ENCODE peak calls at places on chromosomes 16 and 17, in six cellular contexts. P is CD8-positive, alpha-beta T cell; B is psoas muscle; A is stomach; V is CD4-positive, alpha-beta memory T cell; I is adipocyte. R is an unnamed sample.
A peak's percentile ranks its signal among the peaks of the same experiment; 100 is the strongest.

GRCh38 chr16:29744541-29745101 is 1.2 kb downstream of the C16orf54 start:
- DNase-seq in A (no peak), I (no peak), P (peak; percentile 33), V (peak; percentile 33), B (no peak), R (no peak)

GRCh38 chr17:42221886-42222745 is 27.8 kb upstream of the GHDC start:
- DNase-seq in I (peak; percentile 62), B (no peak), P (peak; percentile 57), A (peak; percentile 55), V (peak; percentile 65), R (no peak)

GRCh38 chr17:51947160-51947559 is 211.4 kb downstream of the CA10 start:
- DNase-seq in I (no peak), A (no peak), V (no peak), B (no peak), P (no peak), R (no peak)

GRCh38 chr17:66970797-66971196 is 6.3 kb downstream of the CACNG4 start:
- DNase-seq in A (no peak), V (no peak), B (no peak), P (no peak), I (no peak), R (no peak)

GRCh38 chr17:79915850-79916430 is 76.7 kb upstream of the CBX4 start:
- DNase-seq in B (peak; percentile 57), P (peak; percentile 15), I (no peak), V (peak; percentile 15), A (peak; percentile 88), R (no peak)

GRCh38 chr17:1562178-1562643 is 381 bp downstream of the PITPNA start:
- DNase-seq in B (peak; percentile 80), V (no peak), A (peak; percentile 50), P (peak; percentile 30), I (no peak), R (no peak)

GRCh38 chr17:41512789-41513547 is 5.7 kb downstream of the KRT15 start:
- DNase-seq in V (no peak), A (no peak), P (no peak), I (no peak), B (no peak), R (no peak)

GRCh38 chr16:55494994-55495421 is 13.9 kb upstream of the LPCAT2 start:
- DNase-seq in V (no peak), P (no peak), I (peak; percentile 91), B (no peak), A (peak; percentile 51), R (peak; percentile 90)

GRCh38 chr16:11462861-11463260 is 117.6 kb downstream of the RMI2 start:
- DNase-seq in V (no peak), A (no peak), B (no peak), P (no peak), I (no peak), R (no peak)

GRCh38 chr17:70624208-70624607 is 454.9 kb downstream of the KCNJ2 start:
- DNase-seq in I (no peak), P (no peak), B (no peak), A (no peak), V (no peak), R (no peak)

GRCh38 chr17:39231091-39231561 is 5.4 kb upstream of the STAC2 start:
- DNase-seq in A (no peak), I (no peak), B (no peak), P (no peak), V (no peak), R (no peak)

GRCh38 chr17:32609085-32609484 is 122.3 kb downstream of the CDK5R1 start:
- DNase-seq in B (peak; percentile 75), A (peak; percentile 87), I (no peak), V (peak; percentile 73), P (peak; percentile 74), R (no peak)

GRCh38 chr17:5123343-5124124 is 7.7 kb downstream of the USP6 start:
- DNase-seq in A (peak; percentile 20), V (no peak), P (no peak), I (no peak), B (no peak), R (no peak)

GRCh38 chr16:31297496-31297895 is 37.7 kb downstream of the ITGAM start:
- DNase-seq in B (no peak), I (no peak), A (no peak), P (no peak), V (no peak), R (no peak)

GRCh38 chr17:57468932-57469775 is 212.8 kb downstream of the MSI2 start:
- DNase-seq in B (no peak), I (no peak), A (no peak), P (no peak), V (no peak), R (no peak)

GRCh38 chr17:29012535-29012934 is 6.7 kb upstream of the SEZ6 start:
- DNase-seq in A (no peak), V (no peak), P (no peak), B (no peak), I (no peak), R (no peak)

GRCh38 chr17:29010129-29010528 is 4.3 kb upstream of the SEZ6 start:
- DNase-seq in I (no peak), V (no peak), P (no peak), A (no peak), B (no peak), R (no peak)

GRCh38 chr17:29008591-29008990 is 2.8 kb upstream of the SEZ6 start:
- DNase-seq in V (no peak), B (no peak), I (no peak), P (no peak), A (no peak), R (no peak)

GRCh38 chr17:29007456-29008455 is 1.9 kb upstream of the SEZ6 start:
- DNase-seq in V (no peak), B (no peak), I (peak; percentile 12), P (no peak), A (no peak), R (no peak)

GRCh38 chr17:29010586-29010985 is 4.8 kb upstream of the SEZ6 start:
- DNase-seq in P (no peak), A (no peak), B (no peak), V (no peak), I (no peak), R (no peak)
- H3K27me3 ChIP-seq in P (peaks cover 11% of the 10 kb centered on the region), A (peaks cover 32% of the 10 kb centered on the region), B (peaks cover 2% of the 10 kb centered on the region), V (peaks cover 17% of the 10 kb centered on the region), I (peaks cover 90% of the 10 kb centered on the region), R (no peaks in the 10 kb centered on the region)

GRCh38 chr16:19972111-19972510 is 87.5 kb upstream of the GPRC5B start:
- DNase-seq in I (no peak), V (no peak), A (no peak), P (no peak), B (no peak), R (no peak)

GRCh38 chr16:19967561-19967960 is 82.9 kb upstream of the GPRC5B start:
- DNase-seq in V (no peak), B (no peak), A (no peak), P (no peak), I (no peak), R (no peak)

GRCh38 chr16:19969284-19969683 is 84.6 kb upstream of the GPRC5B start:
- DNase-seq in A (no peak), P (no peak), B (no peak), V (no peak), I (no peak), R (no peak)

GRCh38 chr16:19963306-19963705 is 78.7 kb upstream of the GPRC5B start:
- DNase-seq in A (peak; percentile 84), P (no peak), V (no peak), B (no peak), I (no peak), R (no peak)

GRCh38 chr16:19967963-19968362 is 83.3 kb upstream of the GPRC5B start:
- DNase-seq in P (no peak), A (no peak), V (no peak), I (no peak), B (no peak), R (no peak)
- H3K27me3 ChIP-seq in P (no peaks in the 10 kb centered on the region), A (no peaks in the 10 kb centered on the region), V (no peaks in the 10 kb centered on the region), I (peaks cover under 1% of the 10 kb centered on the region), B (no peaks in the 10 kb centered on the region), R (no peaks in the 10 kb centered on the region)

GRCh38 chr17:31390748-31391495 is 553 bp upstream of the RAB11FIP4 start:
- DNase-seq in V (no peak), B (no peak), I (peak; percentile 7), A (peak; percentile 23), P (peak; percentile 10), R (peak; percentile 77)
- H3K27me3 ChIP-seq in V (peaks cover 8% of the 10 kb centered on the region), B (no peaks in the 10 kb centered on the region), I (peaks cover 38% of the 10 kb centered on the region), A (peaks cover 40% of the 10 kb centered on the region), P (peaks cover 10% of the 10 kb centered on the region), R (peaks cover 31% of the 10 kb centered on the region)

DNA sequence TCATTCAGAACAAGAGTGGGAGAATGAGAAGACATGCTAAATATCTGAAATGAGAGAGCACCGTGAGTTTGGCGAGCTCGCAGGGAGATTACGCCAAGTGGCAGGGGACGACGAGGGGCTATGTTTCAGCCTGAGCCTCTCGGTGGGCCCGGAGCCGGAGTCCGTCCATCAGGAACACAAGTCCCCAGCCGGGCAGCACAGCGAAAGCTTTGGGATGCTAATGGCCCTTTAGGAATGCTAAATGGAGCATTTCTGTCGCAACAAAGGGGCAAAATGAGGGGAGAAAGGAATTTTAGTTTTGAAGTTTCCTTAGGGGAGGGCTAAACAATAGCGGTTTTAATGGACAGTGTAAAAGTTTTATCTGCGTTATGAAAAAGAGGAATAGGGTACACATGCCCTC is 33.3 kb downstream of the NTN1 start:
- DNase-seq in V (no peak), A (no peak), I (no peak), P (no peak), B (no peak), R (no peak)
- H3K27me3 ChIP-seq in V (no peaks in the 10 kb centered on the region), A (no peaks in the 10 kb centered on the region), I (peaks cover 2% of the 10 kb centered on the region), P (no peaks in the 10 kb centered on the region), B (no peaks in the 10 kb centered on the region), R (no peaks in the 10 kb centered on the region)

GRCh38 chr17:3867606-3868005 is 21.6 kb upstream of the NCBP3 start:
- DNase-seq in P (no peak), B (no peak), A (no peak), I (no peak), V (no peak), R (no peak)

GRCh38 chr17:3867106-3867505 is 21.1 kb upstream of the NCBP3 start:
- DNase-seq in A (no peak), P (no peak), I (no peak), B (no peak), V (no peak), R (no peak)

GRCh38 chr17:3864534-3864933 is 18.5 kb upstream of the NCBP3 start:
- DNase-seq in A (no peak), I (no peak), P (no peak), V (no peak), B (no peak), R (no peak)

GRCh38 chr17:3865166-3865565 is 19.1 kb upstream of the NCBP3 start:
- DNase-seq in P (no peak), I (no peak), V (no peak), A (no peak), B (no peak), R (no peak)

GRCh38 chr17:3866269-3866668 is 20.2 kb upstream of the NCBP3 start:
- DNase-seq in P (no peak), A (no peak), V (no peak), I (no peak), B (no peak), R (no peak)
- H3K27me3 ChIP-seq in P (no peaks in the 10 kb centered on the region), A (no peaks in the 10 kb centered on the region), V (no peaks in the 10 kb centered on the region), I (no peaks in the 10 kb centered on the region), B (no peaks in the 10 kb centered on the region), R (no peaks in the 10 kb centered on the region)

GRCh38 chr16:66925322-66925840 is at the start of gene RRAD:
- DNase-seq in P (no peak), A (no peak), B (peak; percentile 87), I (peak; percentile 54), V (no peak), R (no peak)
- H3K27me3 ChIP-seq in P (peaks cover 5% of the 10 kb centered on the region), A (peaks cover 24% of the 10 kb centered on the region), B (no peaks in the 10 kb centered on the region), I (peaks cover 11% of the 10 kb centered on the region), V (peaks cover 11% of the 10 kb centered on the region), R (no peaks in the 10 kb centered on the region)

R was measured in esophagus muscularis mucosa.